ENCODE peak calls at places on chromosomes 2 and 18, in ten cellular contexts. One of them, this sample, is unnamed.
A peak's percentile ranks its signal among the peaks of the same experiment; 100 is the strongest.

GRCh38 chr2:240196716-240197438 is 56.4 kb upstream of the OTOS start:
- DNase-seq in ACHN: no peak
- DNase-seq in AG20443: no peak
- DNase-seq in fibroblast of lung: no peak
- DNase-seq in NCI-H146: no peak
- DNase-seq in adrenal gland: peak; percentile 9
- DNase-seq in GM20000: no peak
- DNase-seq in activated CD4-positive, alpha-beta T cell treated with anti-CD3 and anti-CD28 coated beads for 36 hours: no peak
- DNase-seq in HL-60: no peak
- DNase-seq in tibial artery: peak; percentile 51
- DNase-seq in this sample: no peak

GRCh38 chr18:13611616-13612110 is 114.7 kb downstream of the FAM210A start:
- DNase-seq in ACHN: peak; percentile 9
- DNase-seq in AG20443: peak; percentile 72
- DNase-seq in fibroblast of lung: peak; percentile 42
- DNase-seq in NCI-H146: peak; percentile 32
- DNase-seq in adrenal gland: peak; percentile 64
- DNase-seq in GM20000: no peak
- DNase-seq in activated CD4-positive, alpha-beta T cell treated with anti-CD3 and anti-CD28 coated beads for 36 hours: peak; percentile 46
- DNase-seq in HL-60: peak; percentile 50
- DNase-seq in tibial artery: peak; percentile 76
- DNase-seq in this sample: no peak

GRCh38 chr18:70289351-70290330 is 796 bp downstream of the SOCS6 start:
- DNase-seq in ACHN: peak; percentile 19
- DNase-seq in AG20443: peak; percentile 65
- DNase-seq in fibroblast of lung: peak; percentile 46
- DNase-seq in NCI-H146: peak; percentile 73
- DNase-seq in adrenal gland: peak; percentile 57
- DNase-seq in GM20000: peak; percentile 85
- DNase-seq in activated CD4-positive, alpha-beta T cell treated with anti-CD3 and anti-CD28 coated beads for 36 hours: peak; percentile 52
- DNase-seq in HL-60: peak; percentile 33
- DNase-seq in tibial artery: no peak
- DNase-seq in this sample: peak; percentile 52

GRCh38 chr2:96727431-96727830 is 12.4 kb downstream of the LMAN2L start:
- DNase-seq in ACHN: no peak
- DNase-seq in AG20443: peak; percentile 44
- DNase-seq in fibroblast of lung: peak; percentile 37
- DNase-seq in NCI-H146: no peak
- DNase-seq in adrenal gland: no peak
- DNase-seq in GM20000: no peak
- DNase-seq in activated CD4-positive, alpha-beta T cell treated with anti-CD3 and anti-CD28 coated beads for 36 hours: no peak
- DNase-seq in HL-60: peak; percentile 47
- DNase-seq in tibial artery: no peak
- DNase-seq in this sample: no peak

GRCh38 chr2:138689705-138690104 is 90.5 kb downstream of the NXPH2 start:
- DNase-seq in ACHN: no peak
- DNase-seq in AG20443: no peak
- DNase-seq in fibroblast of lung: no peak
- DNase-seq in NCI-H146: no peak
- DNase-seq in adrenal gland: no peak
- DNase-seq in GM20000: no peak
- DNase-seq in activated CD4-positive, alpha-beta T cell treated with anti-CD3 and anti-CD28 coated beads for 36 hours: peak; percentile 19
- DNase-seq in HL-60: peak; percentile 56
- DNase-seq in tibial artery: no peak
- DNase-seq in this sample: no peak

GRCh38 chr18:78701753-78702409 is 277.7 kb upstream of the SALL3 start:
- DNase-seq in ACHN: no peak
- DNase-seq in AG20443: no peak
- DNase-seq in fibroblast of lung: no peak
- DNase-seq in NCI-H146: peak; percentile 97
- DNase-seq in adrenal gland: no peak
- DNase-seq in GM20000: no peak
- DNase-seq in activated CD4-positive, alpha-beta T cell treated with anti-CD3 and anti-CD28 coated beads for 36 hours: no peak
- DNase-seq in HL-60: no peak
- DNase-seq in tibial artery: no peak
- DNase-seq in this sample: no peak

GRCh38 chr18:74073957-74074356 is 73.7 kb downstream of the FBXO15 start:
- DNase-seq in ACHN: no peak
- DNase-seq in AG20443: no peak
- DNase-seq in fibroblast of lung: no peak
- DNase-seq in NCI-H146: no peak
- DNase-seq in adrenal gland: no peak
- DNase-seq in GM20000: no peak
- DNase-seq in activated CD4-positive, alpha-beta T cell treated with anti-CD3 and anti-CD28 coated beads for 36 hours: no peak
- DNase-seq in HL-60: no peak
- DNase-seq in tibial artery: no peak
- DNase-seq in this sample: no peak

GRCh38 chr2:100571668-100572067 is 8.9 kb downstream of the PDCL3 start:
- DNase-seq in ACHN: no peak
- DNase-seq in AG20443: no peak
- DNase-seq in fibroblast of lung: peak; percentile 25
- DNase-seq in NCI-H146: no peak
- DNase-seq in adrenal gland: no peak
- DNase-seq in GM20000: no peak
- DNase-seq in activated CD4-positive, alpha-beta T cell treated with anti-CD3 and anti-CD28 coated beads for 36 hours: no peak
- DNase-seq in HL-60: peak; percentile 47
- DNase-seq in tibial artery: no peak
- DNase-seq in this sample: no peak

GRCh38 chr2:55961318-55961911 is 37.8 kb upstream of the EFEMP1 start:
- DNase-seq in ACHN: peak; percentile 60
- DNase-seq in AG20443: peak; percentile 44
- DNase-seq in fibroblast of lung: peak; percentile 82
- DNase-seq in NCI-H146: peak; percentile 2
- DNase-seq in adrenal gland: no peak
- DNase-seq in GM20000: peak; percentile 39
- DNase-seq in activated CD4-positive, alpha-beta T cell treated with anti-CD3 and anti-CD28 coated beads for 36 hours: no peak
- DNase-seq in HL-60: no peak
- DNase-seq in tibial artery: no peak
- DNase-seq in this sample: no peak

GRCh38 chr2:229920011-229920781 is 1.6 kb downstream of the TRIP12 start:
- DNase-seq in ACHN: peak; percentile 28
- DNase-seq in AG20443: peak; percentile 25
- DNase-seq in fibroblast of lung: peak; percentile 5
- DNase-seq in NCI-H146: peak; percentile 32
- DNase-seq in adrenal gland: peak; percentile 63
- DNase-seq in GM20000: no peak
- DNase-seq in activated CD4-positive, alpha-beta T cell treated with anti-CD3 and anti-CD28 coated beads for 36 hours: peak; percentile 58
- DNase-seq in HL-60: peak; percentile 26
- DNase-seq in tibial artery: no peak
- DNase-seq in this sample: peak; percentile 35

GRCh38 chr2:177419274-177419673 is 26.7 kb downstream of the AGPS start:
- DNase-seq in ACHN: peak; percentile 29
- DNase-seq in AG20443: peak; percentile 12
- DNase-seq in fibroblast of lung: peak; percentile 80
- DNase-seq in NCI-H146: no peak
- DNase-seq in adrenal gland: no peak
- DNase-seq in GM20000: no peak
- DNase-seq in activated CD4-positive, alpha-beta T cell treated with anti-CD3 and anti-CD28 coated beads for 36 hours: no peak
- DNase-seq in HL-60: no peak
- DNase-seq in tibial artery: no peak
- DNase-seq in this sample: no peak

GRCh38 chr2:218582085-218582484 is 13.4 kb downstream of the CNOT9 start:
- DNase-seq in ACHN: peak; percentile 66
- DNase-seq in AG20443: peak; percentile 32
- DNase-seq in fibroblast of lung: peak; percentile 72
- DNase-seq in NCI-H146: no peak
- DNase-seq in adrenal gland: no peak
- DNase-seq in GM20000: peak; percentile 23
- DNase-seq in activated CD4-positive, alpha-beta T cell treated with anti-CD3 and anti-CD28 coated beads for 36 hours: peak; percentile 11
- DNase-seq in HL-60: no peak
- DNase-seq in tibial artery: no peak
- DNase-seq in this sample: no peak

GRCh38 chr2:66434679-66435548 is at the start of gene MEIS1:
- DNase-seq in ACHN: peak; percentile 89
- DNase-seq in AG20443: peak; percentile 90
- DNase-seq in fibroblast of lung: peak; percentile 100
- DNase-seq in NCI-H146: peak; percentile 97
- DNase-seq in adrenal gland: peak; percentile 99
- DNase-seq in GM20000: peak; percentile 70
- DNase-seq in activated CD4-positive, alpha-beta T cell treated with anti-CD3 and anti-CD28 coated beads for 36 hours: peak; percentile 66
- DNase-seq in HL-60: peak; percentile 58
- DNase-seq in tibial artery: peak; percentile 96
- DNase-seq in this sample: peak; percentile 87

GRCh38 chr2:152176113-152176714 is 651 bp upstream of the STAM2 start:
- DNase-seq in ACHN: peak; percentile 44
- DNase-seq in AG20443: no peak
- DNase-seq in fibroblast of lung: no peak
- DNase-seq in NCI-H146: peak; percentile 13
- DNase-seq in adrenal gland: no peak
- DNase-seq in GM20000: no peak
- DNase-seq in activated CD4-positive, alpha-beta T cell treated with anti-CD3 and anti-CD28 coated beads for 36 hours: no peak
- DNase-seq in HL-60: no peak
- DNase-seq in tibial artery: no peak
- DNase-seq in this sample: no peak

GRCh38 chr2:105287692-105288091 is 41.8 kb downstream of the TGFBRAP1 start:
- DNase-seq in ACHN: peak; percentile 48
- DNase-seq in AG20443: peak; percentile 43
- DNase-seq in fibroblast of lung: peak; percentile 45
- DNase-seq in NCI-H146: no peak
- DNase-seq in adrenal gland: no peak
- DNase-seq in GM20000: peak; percentile 33
- DNase-seq in activated CD4-positive, alpha-beta T cell treated with anti-CD3 and anti-CD28 coated beads for 36 hours: peak; percentile 68
- DNase-seq in HL-60: peak; percentile 67
- DNase-seq in tibial artery: no peak
- DNase-seq in this sample: peak; percentile 46

GRCh38 chr2:8144785-8145184 is 537.1 kb upstream of the ID2 start:
- DNase-seq in ACHN: no peak
- DNase-seq in AG20443: peak; percentile 46
- DNase-seq in fibroblast of lung: peak; percentile 87
- DNase-seq in NCI-H146: no peak
- DNase-seq in adrenal gland: no peak
- DNase-seq in GM20000: no peak
- DNase-seq in activated CD4-positive, alpha-beta T cell treated with anti-CD3 and anti-CD28 coated beads for 36 hours: no peak
- DNase-seq in HL-60: no peak
- DNase-seq in tibial artery: no peak
- DNase-seq in this sample: no peak

GRCh38 chr2:191245046-191245868 is at the start of gene MYO1B:
- DNase-seq in ACHN: peak; percentile 92
- DNase-seq in AG20443: peak; percentile 88
- DNase-seq in fibroblast of lung: peak; percentile 68
- DNase-seq in NCI-H146: peak; percentile 80
- DNase-seq in adrenal gland: peak; percentile 71
- DNase-seq in GM20000: peak; percentile 63
- DNase-seq in activated CD4-positive, alpha-beta T cell treated with anti-CD3 and anti-CD28 coated beads for 36 hours: peak; percentile 81
- DNase-seq in HL-60: no peak
- DNase-seq in tibial artery: peak; percentile 84
- DNase-seq in this sample: peak; percentile 82

GRCh38 chr18:45664824-45665763 is 49.8 kb downstream of the SLC14A2 start:
- DNase-seq in ACHN: peak; percentile 62
- DNase-seq in AG20443: peak; percentile 81
- DNase-seq in fibroblast of lung: peak; percentile 72
- DNase-seq in NCI-H146: peak; percentile 54
- DNase-seq in adrenal gland: peak; percentile 86
- DNase-seq in GM20000: peak; percentile 74
- DNase-seq in activated CD4-positive, alpha-beta T cell treated with anti-CD3 and anti-CD28 coated beads for 36 hours: peak; percentile 76
- DNase-seq in HL-60: peak; percentile 85
- DNase-seq in tibial artery: peak; percentile 80
- DNase-seq in this sample: peak; percentile 61

GRCh38 chr2:232310690-232311089 is 67.9 kb upstream of the ALPP start:
- DNase-seq in ACHN: no peak
- DNase-seq in AG20443: no peak
- DNase-seq in fibroblast of lung: no peak
- DNase-seq in NCI-H146: no peak
- DNase-seq in adrenal gland: no peak
- DNase-seq in GM20000: no peak
- DNase-seq in activated CD4-positive, alpha-beta T cell treated with anti-CD3 and anti-CD28 coated beads for 36 hours: no peak
- DNase-seq in HL-60: no peak
- DNase-seq in tibial artery: no peak
- DNase-seq in this sample: no peak

GRCh38 chr2:24820598-24821432 is 27.6 kb downstream of the CENPO start:
- DNase-seq in ACHN: no peak
- DNase-seq in AG20443: no peak
- DNase-seq in fibroblast of lung: no peak
- DNase-seq in NCI-H146: no peak
- DNase-seq in adrenal gland: peak; percentile 46
- DNase-seq in GM20000: no peak
- DNase-seq in activated CD4-positive, alpha-beta T cell treated with anti-CD3 and anti-CD28 coated beads for 36 hours: no peak
- DNase-seq in HL-60: no peak
- DNase-seq in tibial artery: no peak
- DNase-seq in this sample: peak; percentile 16

GRCh38 chr2:44171018-44171417 is 2.3 kb downstream of the PPM1B start:
- DNase-seq in ACHN: peak; percentile 34
- DNase-seq in AG20443: no peak
- DNase-seq in fibroblast of lung: peak; percentile 39
- DNase-seq in NCI-H146: no peak
- DNase-seq in adrenal gland: no peak
- DNase-seq in GM20000: no peak
- DNase-seq in activated CD4-positive, alpha-beta T cell treated with anti-CD3 and anti-CD28 coated beads for 36 hours: no peak
- DNase-seq in HL-60: no peak
- DNase-seq in tibial artery: no peak
- DNase-seq in this sample: no peak

GRCh38 chr2:47741637-47742036 is 41.3 kb upstream of the MSH6 start:
- DNase-seq in ACHN: no peak
- DNase-seq in AG20443: no peak
- DNase-seq in fibroblast of lung: no peak
- DNase-seq in NCI-H146: no peak
- DNase-seq in adrenal gland: no peak
- DNase-seq in GM20000: no peak
- DNase-seq in activated CD4-positive, alpha-beta T cell treated with anti-CD3 and anti-CD28 coated beads for 36 hours: no peak
- DNase-seq in HL-60: no peak
- DNase-seq in tibial artery: no peak
- DNase-seq in this sample: no peak

GRCh38 chr18:75898666-75899065 is 471.2 kb upstream of the SMIM21 start:
- DNase-seq in ACHN: no peak
- DNase-seq in AG20443: no peak
- DNase-seq in fibroblast of lung: no peak
- DNase-seq in NCI-H146: no peak
- DNase-seq in adrenal gland: no peak
- DNase-seq in GM20000: no peak
- DNase-seq in activated CD4-positive, alpha-beta T cell treated with anti-CD3 and anti-CD28 coated beads for 36 hours: no peak
- DNase-seq in HL-60: no peak
- DNase-seq in tibial artery: no peak
- DNase-seq in this sample: no peak

GRCh38 chr2:101823849-101824248 is 126.3 kb downstream of the MAP4K4 start:
- DNase-seq in ACHN: no peak
- DNase-seq in AG20443: no peak
- DNase-seq in fibroblast of lung: no peak
- DNase-seq in NCI-H146: no peak
- DNase-seq in adrenal gland: no peak
- DNase-seq in GM20000: no peak
- DNase-seq in activated CD4-positive, alpha-beta T cell treated with anti-CD3 and anti-CD28 coated beads for 36 hours: no peak
- DNase-seq in HL-60: no peak
- DNase-seq in tibial artery: no peak
- DNase-seq in this sample: no peak

GRCh38 chr2:138090330-138090729 is 126.1 kb downstream of the HNMT start:
- DNase-seq in ACHN: peak; percentile 38
- DNase-seq in AG20443: peak; percentile 65
- DNase-seq in fibroblast of lung: peak; percentile 68
- DNase-seq in NCI-H146: peak; percentile 72
- DNase-seq in adrenal gland: peak; percentile 54
- DNase-seq in GM20000: peak; percentile 40
- DNase-seq in activated CD4-positive, alpha-beta T cell treated with anti-CD3 and anti-CD28 coated beads for 36 hours: no peak
- DNase-seq in HL-60: peak; percentile 17
- DNase-seq in tibial artery: no peak
- DNase-seq in this sample: peak; percentile 32

GRCh38 chr2:236240228-236240990 is 23.8 kb downstream of the ASB18 start:
- DNase-seq in ACHN: peak; percentile 98
- DNase-seq in AG20443: peak; percentile 84
- DNase-seq in fibroblast of lung: no peak
- DNase-seq in NCI-H146: no peak
- DNase-seq in adrenal gland: no peak
- DNase-seq in GM20000: no peak
- DNase-seq in activated CD4-positive, alpha-beta T cell treated with anti-CD3 and anti-CD28 coated beads for 36 hours: no peak
- DNase-seq in HL-60: no peak
- DNase-seq in tibial artery: peak; percentile 73
- DNase-seq in this sample: no peak

GRCh38 chr2:127464470-127465257 is 46.4 kb downstream of the PROC start:
- DNase-seq in ACHN: no peak
- DNase-seq in AG20443: no peak
- DNase-seq in fibroblast of lung: no peak
- DNase-seq in NCI-H146: no peak
- DNase-seq in adrenal gland: no peak
- DNase-seq in GM20000: no peak
- DNase-seq in activated CD4-positive, alpha-beta T cell treated with anti-CD3 and anti-CD28 coated beads for 36 hours: no peak
- DNase-seq in HL-60: no peak
- DNase-seq in tibial artery: no peak
- DNase-seq in this sample: no peak

GRCh38 chr2:206713770-206714169 is 4.4 kb downstream of the DYTN start:
- DNase-seq in ACHN: no peak
- DNase-seq in AG20443: no peak
- DNase-seq in fibroblast of lung: no peak
- DNase-seq in NCI-H146: no peak
- DNase-seq in adrenal gland: no peak
- DNase-seq in GM20000: peak; percentile 10
- DNase-seq in activated CD4-positive, alpha-beta T cell treated with anti-CD3 and anti-CD28 coated beads for 36 hours: no peak
- DNase-seq in HL-60: no peak
- DNase-seq in tibial artery: no peak
- DNase-seq in this sample: no peak

This sample was measured in colonic mucosa.